ENCODE peak calls at places on chromosomes 3 and 15, in eight cellular contexts. T is stimulated activated CD4-positive, alpha-beta T cell treated with anti-CD3 and anti-CD28 coated beads, Interleukin-4, amount 100 ng/mL, for 48 hours; N is mucosa of descending colon; Y is NCI-H460; H is glomerular endothelial cell; V is iPS DF 19.7; K is effector memory CD8-positive, alpha-beta T cell; B is activated naive CD4-positive, alpha-beta T cell treated with anti-CD3 and anti-CD28 coated beads, Interleukin-2, amount 50 U/mL, for 16 hours. O is an unnamed sample.

GRCh38 chr15:50873935-50874353 is 34.5 kb upstream of the AP4E1 start:
- DNase-seq in T (no peak), N (no peak), Y (no peak), H (no peak), V (no peak), K (no peak), B (no peak), O (no peak)

GRCh38 chr3:129727707-129728106 is 121.2 kb upstream of the PLXND1 start:
- DNase-seq in T (no peak), N (no peak), Y (no peak), H (no peak), V (no peak), K (no peak), B (no peak), O (no peak)

GRCh38 chr15:73518876-73519594 is 76.1 kb downstream of the REC114 start:
- DNase-seq in T (no peak), N (no peak), Y (no peak), H (no peak), V (no peak), K (no peak), B (no peak), O (no peak)

GRCh38 chr3:127799476-127800222 is 22.7 kb downstream of the MGLL start:
- DNase-seq in T (no peak), N (no peak), Y (no peak), H (no peak), V (no peak), K (no peak), B (no peak), O (no peak)

GRCh38 chr15:99495430-99496301 is 70.1 kb upstream of the MEF2A start:
- DNase-seq in T (no peak), N (no peak), Y (no peak), H (no peak), V (no peak), K (no peak), B (no peak), O (peak; percentile 80)

GRCh38 chr3:95036526-95037021 is 973.7 kb downstream of the NSUN3 start:
- DNase-seq in T (no peak), N (no peak), Y (no peak), H (no peak), V (no peak), K (no peak), B (no peak), O (no peak)

GRCh38 chr15:89105147-89105546 is 16.9 kb downstream of the ABHD2 start:
- DNase-seq in T (no peak), N (no peak), Y (no peak), H (peak; percentile 77), V (no peak), K (no peak), B (no peak), O (no peak)

GRCh38 chr3:107222927-107223326 is 154.3 kb upstream of the CCDC54 start:
- DNase-seq in T (no peak), N (no peak), Y (no peak), H (no peak), V (no peak), K (no peak), B (no peak), O (no peak)

GRCh38 chr3:126811530-126811929 is 107.5 kb downstream of the CHCHD6 start:
- DNase-seq in T (no peak), N (no peak), Y (no peak), H (no peak), V (no peak), K (no peak), B (no peak), O (no peak)

GRCh38 chr15:92909131-92909781 is 9.1 kb downstream of the CHD2 start:
- DNase-seq in T (no peak), N (no peak), Y (no peak), H (no peak), V (no peak), K (no peak), B (no peak), O (no peak)

O was measured in KG1.